ENCODE peak calls at places on chromosomes 11 and 22, in nine cellular contexts. A, C, R, X, P, G, W, D and Z are unnamed samples.

GRCh38 chr11:64044730-64045386 is 9.1 kb downstream of the FLRT1 start:
- DNase-seq in D (no peak), R (no peak), A (no peak), X (no peak), P (no peak), C (no peak), G (no peak), W (no peak), Z (no peak)

GRCh38 chr11:28581286-28582242 is 473.4 kb downstream of the METTL15 start:
- DNase-seq in A (no peak), X (no peak), P (peak; percentile 60), C (no peak), G (no peak), D (no peak), W (no peak), R (peak; percentile 78), Z (no peak)

GRCh38 chr11:64716471-64717267 is 6.3 kb downstream of the NRXN2 start:
- DNase-seq in R (no peak), D (no peak), A (no peak), G (no peak), X (no peak), P (no peak), C (no peak), W (no peak), Z (no peak)

GRCh38 chr11:40281055-40281580 is 1178.3 kb downstream of the LRRC4C start:
- DNase-seq in G (no peak), D (no peak), R (no peak), P (no peak), W (no peak), A (no peak), X (no peak), C (no peak), Z (no peak)

GRCh38 chr22:17781319-17782031 is 7.2 kb upstream of the BID start:
- DNase-seq in C (no peak), D (no peak), X (peak; percentile 83), A (no peak), R (peak; percentile 94), P (no peak), W (no peak), G (peak; percentile 69), Z (peak; percentile 89)

GRCh38 chr22:16783930-16784354 is 41.3 kb downstream of the XKR3 start:
- DNase-seq in C (no peak), P (peak; percentile 65), X (no peak), W (no peak), R (no peak), G (no peak), A (no peak), D (no peak), Z (no peak)

GRCh38 chr11:115860246-115860645 is 356.0 kb upstream of the CADM1 start:
- DNase-seq in X (no peak), R (no peak), P (no peak), W (no peak), C (no peak), D (no peak), A (no peak), G (no peak), Z (no peak)

GRCh38 chr22:43881091-43882061 is 10.4 kb downstream of the PNPLA5 start:
- DNase-seq in P (peak; percentile 42), C (no peak), X (no peak), W (no peak), G (peak; percentile 46), D (no peak), R (no peak), A (no peak), Z (no peak)

GRCh38 chr22:26438006-26438405 is 8.9 kb downstream of the ASPHD2 start:
- DNase-seq in R (no peak), A (no peak), P (no peak), C (no peak), G (no peak), D (no peak), W (no peak), X (no peak), Z (no peak)

GRCh38 chr11:112634551-112634950 is 326.7 kb upstream of the NCAM1 start:
- DNase-seq in W (no peak), C (no peak), D (no peak), G (no peak), A (no peak), X (no peak), P (no peak), R (no peak), Z (no peak)

DNA sequence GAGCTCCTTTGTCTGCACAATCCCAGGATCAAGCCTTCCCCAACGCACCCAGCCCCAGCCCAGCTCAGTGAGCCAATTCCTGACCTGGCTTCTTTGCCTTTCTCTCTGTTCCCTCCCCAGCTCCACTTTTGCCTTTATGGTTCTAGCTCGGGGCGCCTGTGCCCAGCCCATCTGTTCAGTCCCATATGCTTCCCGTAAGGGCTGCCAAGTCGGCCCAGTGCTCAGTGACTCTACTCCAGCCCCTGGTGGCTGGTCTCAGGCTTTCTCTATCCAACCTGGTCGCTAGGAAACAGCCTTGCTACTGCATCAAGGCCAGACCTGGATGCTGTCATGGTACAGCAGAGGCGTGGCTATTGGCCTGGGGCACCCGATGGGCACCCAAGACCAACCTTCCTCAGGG is 178.1 kb downstream of the DSCAML1 start:
- DNase-seq in X (no peak), C (no peak), G (no peak), P (peak; percentile 85), A (no peak), R (no peak), W (no peak), D (peak; percentile 28), Z (peak; percentile 2)
- H3K27ac ChIP-seq in X (no peak overlapping the region), C (no peak overlapping the region), G (no peak overlapping the region), P (no peak overlapping the region), A (no peak overlapping the region), R (no peak overlapping the region), W (no peak overlapping the region), D (no peak overlapping the region), Z (no peak overlapping the region)

GRCh38 chr22:25367756-25368155 is 148.3 kb downstream of the CRYBB2 start:
- DNase-seq in X (no peak), R (no peak), G (no peak), D (no peak), P (no peak), W (no peak), C (no peak), A (no peak), Z (no peak)

GRCh38 chr22:25366876-25367466 is 147.5 kb downstream of the CRYBB2 start:
- DNase-seq in D (no peak), P (no peak), C (no peak), X (peak; percentile 10), W (no peak), A (no peak), G (no peak), R (no peak), Z (no peak)

GRCh38 chr22:25366408-25366807 is 147.0 kb downstream of the CRYBB2 start:
- DNase-seq in W (no peak), P (no peak), X (no peak), D (no peak), G (no peak), R (no peak), A (no peak), C (no peak), Z (no peak)

GRCh38 chr22:25369133-25369532 is 149.7 kb downstream of the CRYBB2 start:
- DNase-seq in W (no peak), P (no peak), D (no peak), A (no peak), R (no peak), G (no peak), X (no peak), C (no peak), Z (no peak)

GRCh38 chr22:25368271-25368670 is 148.8 kb downstream of the CRYBB2 start:
- DNase-seq in D (no peak), A (peak; percentile 76), G (no peak), R (peak; percentile 77), P (no peak), C (no peak), X (peak; percentile 73), W (no peak), Z (peak; percentile 62)
- H3K4me1 ChIP-seq in D (no peaks in the 10 kb centered on the region), A (peaks cover 31% of the 10 kb centered on the region), G (no peaks in the 10 kb centered on the region), R (peaks cover 13% of the 10 kb centered on the region), P (no peaks in the 10 kb centered on the region), C (peaks cover 27% of the 10 kb centered on the region), X (no peaks in the 10 kb centered on the region), W (no peaks in the 10 kb centered on the region), Z (no peaks in the 10 kb centered on the region)

GRCh38 chr11:132520199-132520598 is 1012.1 kb downstream of the OPCML start:
- DNase-seq in X (no peak), D (no peak), W (no peak), G (no peak), A (no peak), R (peak; percentile 3), C (no peak), P (no peak), Z (no peak)

GRCh38 chr11:132523929-132524328 is 1008.4 kb downstream of the OPCML start:
- DNase-seq in A (no peak), P (no peak), R (no peak), X (no peak), C (no peak), D (no peak), G (no peak), W (no peak), Z (no peak)

DNA sequence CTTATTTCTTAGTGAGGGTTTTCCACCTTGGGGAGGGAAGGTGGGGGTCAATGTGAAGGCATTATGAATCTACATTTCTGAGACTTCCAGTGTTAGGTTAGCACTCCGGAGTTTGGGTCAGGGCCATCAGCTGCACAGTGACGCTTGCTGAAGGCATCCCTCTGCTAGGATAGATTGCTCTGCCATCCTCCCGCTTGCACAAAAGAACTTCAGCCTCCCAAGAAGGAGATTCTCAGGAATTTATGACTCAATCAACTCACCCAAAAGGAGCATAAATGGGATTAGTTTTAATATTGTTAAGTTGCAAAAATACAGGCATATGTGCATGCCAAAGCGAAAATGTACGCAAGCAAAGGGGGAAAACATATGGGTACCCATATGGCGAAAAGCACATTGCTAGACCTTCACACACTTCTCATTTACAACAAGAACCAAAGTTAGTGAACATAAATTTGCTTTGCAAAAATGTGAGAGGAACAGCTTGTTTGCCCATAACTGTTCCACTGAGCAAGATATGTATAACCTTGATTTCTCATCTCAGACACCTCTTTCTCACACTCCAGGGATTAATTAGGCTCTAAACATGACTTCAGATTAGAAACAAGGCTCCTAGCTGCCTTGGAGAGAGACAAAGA is 1013.0 kb downstream of the OPCML start:
- DNase-seq in P (no peak), C (no peak), D (no peak), X (no peak), G (no peak), R (peak; percentile 4), W (no peak), A (no peak), Z (no peak)
- H3K9me3 ChIP-seq in P (no peaks in the 10 kb centered on the region), C (no peaks in the 10 kb centered on the region), D (no peaks in the 10 kb centered on the region), X (no peaks in the 10 kb centered on the region), G (peaks cover 1% of the 10 kb centered on the region), R (no peaks in the 10 kb centered on the region), W (no peaks in the 10 kb centered on the region), A (no peaks in the 10 kb centered on the region), Z (no peaks in the 10 kb centered on the region)

DNA sequence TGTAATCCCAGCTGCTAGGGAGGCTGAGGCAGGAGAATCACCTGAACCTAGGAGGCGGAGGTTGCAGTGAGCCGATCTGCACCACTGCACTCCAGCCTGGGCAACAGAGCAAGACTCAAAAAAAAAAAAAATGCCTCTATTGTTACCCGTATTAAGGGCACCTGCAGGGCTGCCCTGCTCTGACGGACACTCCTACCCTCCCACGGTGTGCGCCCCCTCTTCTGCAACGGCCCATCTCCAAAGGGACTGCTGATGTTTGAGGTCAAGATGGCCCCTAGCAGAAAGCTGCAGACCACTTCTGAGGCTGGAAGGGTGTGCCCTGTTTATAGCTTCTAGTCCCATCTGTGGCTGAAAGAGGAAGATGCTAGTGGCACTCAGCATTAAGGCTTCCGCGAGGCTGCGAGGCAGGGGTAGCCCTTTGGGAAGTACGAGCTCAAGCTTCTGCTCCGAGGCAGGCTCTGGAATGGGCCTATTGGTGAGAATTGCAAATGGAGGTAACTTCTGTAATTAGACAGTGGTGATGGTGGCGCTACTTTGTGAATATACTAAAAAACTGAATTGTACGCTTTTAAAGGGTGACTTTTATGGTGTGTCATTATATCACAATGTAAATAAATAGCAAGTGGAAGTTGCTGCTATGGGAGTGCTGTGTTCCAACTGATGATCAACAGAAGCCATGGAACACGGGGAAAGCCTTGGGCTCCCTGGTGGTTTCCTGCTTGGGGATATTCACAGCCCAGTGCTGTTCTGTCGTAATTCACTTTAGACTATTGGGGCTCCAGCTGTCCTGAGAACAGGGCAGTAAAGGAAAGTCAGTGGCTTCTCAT is 24.3 kb downstream of the ARFGAP2 start:
- DNase-seq in W (no peak), G (no peak), P (no peak), X (no peak), R (peak; percentile 46), C (no peak), D (no peak), A (no peak), Z (no peak)
- H3K27ac ChIP-seq in W (no peak overlapping the region), G (no peak overlapping the region), P (peak overlapping the region; percentile 41), X (no peak overlapping the region), R (no peak overlapping the region), C (no peak overlapping the region), D (no peak overlapping the region), A (peak overlapping the region; percentile 34), Z (peak overlapping the region; percentile 39)